ENCODE peak calls at places on chromosomes 6 and 20, in nine cellular contexts. One of them, this sample, is unnamed. For H3K4me1, the result is how much of the 10 kb centered on the place peaks cover.

GRCh38 chr6:25494469-25494868 is 157.5 kb upstream of the SCGN start:
- DNase-seq in left ventricle myocardium inferior: no peak
- DNase-seq in effector memory CD4-positive, alpha-beta T cell: no peak
- DNase-seq in CD8-positive, alpha-beta memory T cell: no peak
- DNase-seq in lower lobe of right lung: no peak
- DNase-seq in PC-3: no peak
- DNase-seq in suprapubic skin: no peak
- DNase-seq in CD8-positive, alpha-beta T cell: no peak
- DNase-seq in psoas muscle: no peak
- DNase-seq in this sample: no peak

GRCh38 chr6:16683524-16684194 is 77.6 kb downstream of the ATXN1 start:
- DNase-seq in left ventricle myocardium inferior: no peak
- DNase-seq in effector memory CD4-positive, alpha-beta T cell: peak
- DNase-seq in CD8-positive, alpha-beta memory T cell: no peak
- DNase-seq in lower lobe of right lung: no peak
- DNase-seq in PC-3: peak
- DNase-seq in suprapubic skin: peak
- DNase-seq in CD8-positive, alpha-beta T cell: no peak
- DNase-seq in psoas muscle: peak
- DNase-seq in this sample: peak

GRCh38 chr6:15901141-15902115 is 227.5 kb upstream of the MYLIP start:
- DNase-seq in left ventricle myocardium inferior: no peak
- DNase-seq in effector memory CD4-positive, alpha-beta T cell: no peak
- DNase-seq in CD8-positive, alpha-beta memory T cell: no peak
- DNase-seq in lower lobe of right lung: no peak
- DNase-seq in PC-3: no peak
- DNase-seq in suprapubic skin: no peak
- DNase-seq in CD8-positive, alpha-beta T cell: no peak
- DNase-seq in psoas muscle: no peak
- DNase-seq in this sample: no peak

GRCh38 chr20:48052492-48052870 is 267.2 kb upstream of the SULF2 start:
- DNase-seq in left ventricle myocardium inferior: no peak
- DNase-seq in effector memory CD4-positive, alpha-beta T cell: no peak
- DNase-seq in CD8-positive, alpha-beta memory T cell: no peak
- DNase-seq in lower lobe of right lung: no peak
- DNase-seq in PC-3: peak
- DNase-seq in suprapubic skin: no peak
- DNase-seq in CD8-positive, alpha-beta T cell: no peak
- DNase-seq in psoas muscle: no peak
- DNase-seq in this sample: no peak

GRCh38 chr6:93105017-93105416 is 314.3 kb downstream of the EPHA7 start:
- DNase-seq in left ventricle myocardium inferior: no peak
- DNase-seq in effector memory CD4-positive, alpha-beta T cell: no peak
- DNase-seq in CD8-positive, alpha-beta memory T cell: no peak
- DNase-seq in lower lobe of right lung: no peak
- DNase-seq in PC-3: peak
- DNase-seq in suprapubic skin: no peak
- DNase-seq in CD8-positive, alpha-beta T cell: no peak
- DNase-seq in psoas muscle: no peak
- DNase-seq in this sample: no peak

GRCh38 chr6:108760158-108761050 is 87.8 kb upstream of the ARMC2 start:
- DNase-seq in left ventricle myocardium inferior: no peak
- DNase-seq in effector memory CD4-positive, alpha-beta T cell: no peak
- DNase-seq in CD8-positive, alpha-beta memory T cell: no peak
- DNase-seq in lower lobe of right lung: no peak
- DNase-seq in PC-3: no peak
- DNase-seq in suprapubic skin: no peak
- DNase-seq in CD8-positive, alpha-beta T cell: no peak
- DNase-seq in psoas muscle: no peak
- DNase-seq in this sample: no peak

GRCh38 chr6:116396451-116396850 is 25.7 kb downstream of the DSE start:
- DNase-seq in left ventricle myocardium inferior: no peak
- DNase-seq in effector memory CD4-positive, alpha-beta T cell: no peak
- DNase-seq in CD8-positive, alpha-beta memory T cell: no peak
- DNase-seq in lower lobe of right lung: no peak
- DNase-seq in PC-3: no peak
- DNase-seq in suprapubic skin: no peak
- DNase-seq in CD8-positive, alpha-beta T cell: no peak
- DNase-seq in psoas muscle: no peak
- DNase-seq in this sample: no peak

GRCh38 chr6:150410906-150411305 is 42.1 kb downstream of the IYD start:
- DNase-seq in left ventricle myocardium inferior: no peak
- DNase-seq in effector memory CD4-positive, alpha-beta T cell: no peak
- DNase-seq in CD8-positive, alpha-beta memory T cell: no peak
- DNase-seq in lower lobe of right lung: no peak
- DNase-seq in PC-3: peak
- DNase-seq in suprapubic skin: no peak
- DNase-seq in CD8-positive, alpha-beta T cell: no peak
- DNase-seq in psoas muscle: no peak
- DNase-seq in this sample: no peak

GRCh38 chr6:49526598-49526997 is 23.9 kb upstream of the C6orf141 start:
- DNase-seq in left ventricle myocardium inferior: no peak
- DNase-seq in effector memory CD4-positive, alpha-beta T cell: no peak
- DNase-seq in CD8-positive, alpha-beta memory T cell: no peak
- DNase-seq in lower lobe of right lung: no peak
- DNase-seq in PC-3: no peak
- DNase-seq in suprapubic skin: no peak
- DNase-seq in CD8-positive, alpha-beta T cell: no peak
- DNase-seq in psoas muscle: no peak
- DNase-seq in this sample: peak

GRCh38 chr6:43973351-43973750 is 153.9 kb downstream of the MRPL14 start:
- DNase-seq in left ventricle myocardium inferior: no peak
- DNase-seq in effector memory CD4-positive, alpha-beta T cell: no peak
- DNase-seq in CD8-positive, alpha-beta memory T cell: no peak
- DNase-seq in lower lobe of right lung: no peak
- DNase-seq in PC-3: peak
- DNase-seq in suprapubic skin: peak
- DNase-seq in CD8-positive, alpha-beta T cell: no peak
- DNase-seq in psoas muscle: no peak
- DNase-seq in this sample: no peak

GRCh38 chr6:165820934-165821333 is 157.9 kb upstream of the PDE10A start:
- DNase-seq in left ventricle myocardium inferior: no peak
- DNase-seq in effector memory CD4-positive, alpha-beta T cell: no peak
- DNase-seq in CD8-positive, alpha-beta memory T cell: no peak
- DNase-seq in lower lobe of right lung: no peak
- DNase-seq in PC-3: no peak
- DNase-seq in suprapubic skin: no peak
- DNase-seq in CD8-positive, alpha-beta T cell: no peak
- DNase-seq in psoas muscle: no peak
- DNase-seq in this sample: no peak

GRCh38 chr20:61120595-61121515 is 131.2 kb upstream of the CDH4 start:
- DNase-seq in left ventricle myocardium inferior: peak
- DNase-seq in effector memory CD4-positive, alpha-beta T cell: no peak
- DNase-seq in CD8-positive, alpha-beta memory T cell: no peak
- DNase-seq in lower lobe of right lung: no peak
- DNase-seq in PC-3: peak
- DNase-seq in suprapubic skin: no peak
- DNase-seq in CD8-positive, alpha-beta T cell: no peak
- DNase-seq in psoas muscle: no peak
- DNase-seq in this sample: peak

GRCh38 chr6:69937402-69938131 is 71.2 kb downstream of the COL19A1 start:
- DNase-seq in left ventricle myocardium inferior: no peak
- DNase-seq in effector memory CD4-positive, alpha-beta T cell: no peak
- DNase-seq in CD8-positive, alpha-beta memory T cell: no peak
- DNase-seq in lower lobe of right lung: no peak
- DNase-seq in PC-3: no peak
- DNase-seq in suprapubic skin: no peak
- DNase-seq in CD8-positive, alpha-beta T cell: no peak
- DNase-seq in psoas muscle: no peak
- DNase-seq in this sample: no peak

GRCh38 chr20:63343460-63344150 is 17.5 kb downstream of the CHRNA4 start:
- DNase-seq in left ventricle myocardium inferior: no peak
- DNase-seq in effector memory CD4-positive, alpha-beta T cell: no peak
- DNase-seq in CD8-positive, alpha-beta memory T cell: no peak
- DNase-seq in lower lobe of right lung: no peak
- DNase-seq in PC-3: peak
- DNase-seq in suprapubic skin: no peak
- DNase-seq in CD8-positive, alpha-beta T cell: no peak
- DNase-seq in psoas muscle: no peak
- DNase-seq in this sample: no peak

GRCh38 chr6:63349401-63349800 is 29.6 kb upstream of the LGSN start:
- DNase-seq in left ventricle myocardium inferior: no peak
- DNase-seq in effector memory CD4-positive, alpha-beta T cell: no peak
- DNase-seq in CD8-positive, alpha-beta memory T cell: no peak
- DNase-seq in lower lobe of right lung: no peak
- DNase-seq in PC-3: no peak
- DNase-seq in suprapubic skin: no peak
- DNase-seq in CD8-positive, alpha-beta T cell: no peak
- DNase-seq in psoas muscle: no peak
- DNase-seq in this sample: no peak

GRCh38 chr6:63351995-63352586 is 32.3 kb upstream of the LGSN start:
- DNase-seq in left ventricle myocardium inferior: no peak
- DNase-seq in effector memory CD4-positive, alpha-beta T cell: no peak
- DNase-seq in CD8-positive, alpha-beta memory T cell: no peak
- DNase-seq in lower lobe of right lung: no peak
- DNase-seq in PC-3: peak
- DNase-seq in suprapubic skin: no peak
- DNase-seq in CD8-positive, alpha-beta T cell: no peak
- DNase-seq in psoas muscle: no peak
- DNase-seq in this sample: no peak

GRCh38 chr6:63346217-63346834 is 26.5 kb upstream of the LGSN start:
- DNase-seq in left ventricle myocardium inferior: no peak
- DNase-seq in effector memory CD4-positive, alpha-beta T cell: no peak
- DNase-seq in CD8-positive, alpha-beta memory T cell: no peak
- DNase-seq in lower lobe of right lung: no peak
- DNase-seq in PC-3: no peak
- DNase-seq in suprapubic skin: no peak
- DNase-seq in CD8-positive, alpha-beta T cell: no peak
- DNase-seq in psoas muscle: no peak
- DNase-seq in this sample: no peak

GRCh38 chr6:63348836-63349235 is 29.1 kb upstream of the LGSN start:
- DNase-seq in left ventricle myocardium inferior: no peak
- DNase-seq in effector memory CD4-positive, alpha-beta T cell: no peak
- DNase-seq in CD8-positive, alpha-beta memory T cell: no peak
- DNase-seq in lower lobe of right lung: no peak
- DNase-seq in PC-3: peak
- DNase-seq in suprapubic skin: no peak
- DNase-seq in CD8-positive, alpha-beta T cell: no peak
- DNase-seq in psoas muscle: no peak
- DNase-seq in this sample: no peak

DNA sequence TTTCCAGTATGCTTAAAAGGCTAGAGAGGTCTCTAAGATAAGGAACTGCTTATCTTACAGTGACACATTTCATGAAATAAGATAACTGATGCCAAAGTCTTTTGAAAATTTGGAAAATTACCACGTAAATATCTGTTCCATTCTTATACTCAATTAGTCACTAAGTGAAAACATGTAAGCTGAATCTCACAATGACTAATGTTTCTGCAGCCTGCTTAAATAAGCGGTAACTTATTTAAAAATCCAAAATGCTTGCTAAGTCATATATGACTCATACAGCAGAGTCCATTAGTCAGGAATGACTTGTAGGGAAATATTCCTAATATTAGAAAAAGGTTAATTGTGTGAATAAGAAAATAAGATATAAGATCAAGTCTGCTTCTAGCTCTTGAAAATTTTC is 27.8 kb upstream of the LGSN start:
- DNase-seq in left ventricle myocardium inferior: no peak
- DNase-seq in effector memory CD4-positive, alpha-beta T cell: no peak
- DNase-seq in CD8-positive, alpha-beta memory T cell: no peak
- DNase-seq in lower lobe of right lung: no peak
- DNase-seq in PC-3: peak
- DNase-seq in suprapubic skin: no peak
- DNase-seq in CD8-positive, alpha-beta T cell: no peak
- DNase-seq in psoas muscle: no peak
- DNase-seq in this sample: no peak
- H3K27ac ChIP-seq in left ventricle myocardium inferior: no peak
- H3K27ac ChIP-seq in effector memory CD4-positive, alpha-beta T cell: no peak
- H3K27ac ChIP-seq in CD8-positive, alpha-beta memory T cell: no peak
- H3K27ac ChIP-seq in lower lobe of right lung: no peak
- H3K27ac ChIP-seq in PC-3: peak
- H3K27ac ChIP-seq in suprapubic skin: no peak
- H3K27ac ChIP-seq in CD8-positive, alpha-beta T cell: no peak
- H3K27ac ChIP-seq in psoas muscle: no peak
- H3K27ac ChIP-seq in this sample: no peak

DNA sequence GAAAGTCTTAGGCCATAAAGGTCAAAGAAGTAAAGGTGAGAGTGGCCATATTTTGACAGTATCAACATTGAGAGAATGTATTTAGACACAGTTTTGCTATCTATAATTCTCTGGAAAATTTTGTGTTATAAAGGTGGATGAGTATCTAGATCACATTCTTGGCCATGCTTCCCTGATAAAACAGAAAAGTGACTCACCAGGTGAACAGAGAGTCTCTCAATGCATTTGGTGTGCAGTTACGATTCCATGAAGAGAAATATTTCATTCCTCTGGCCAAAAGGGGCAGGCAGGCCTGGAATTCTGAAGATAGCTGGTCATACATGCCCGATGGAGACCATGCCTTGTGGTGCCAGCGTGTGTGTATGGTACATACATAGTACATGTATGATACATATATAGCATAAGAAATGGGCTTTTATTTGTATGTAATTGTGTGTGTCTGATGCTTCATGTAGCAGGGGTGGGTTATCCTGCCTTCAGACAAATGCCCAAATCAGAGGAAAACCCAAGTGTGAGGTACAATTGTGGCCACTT is 164.0 kb downstream of the SOBP start:
- DNase-seq in left ventricle myocardium inferior: no peak
- DNase-seq in effector memory CD4-positive, alpha-beta T cell: no peak
- DNase-seq in CD8-positive, alpha-beta memory T cell: no peak
- DNase-seq in lower lobe of right lung: no peak
- DNase-seq in PC-3: peak
- DNase-seq in suprapubic skin: no peak
- DNase-seq in CD8-positive, alpha-beta T cell: no peak
- DNase-seq in psoas muscle: no peak
- DNase-seq in this sample: no peak
- H3K4me1 ChIP-seq in left ventricle myocardium inferior: half or more
- H3K4me1 ChIP-seq in effector memory CD4-positive, alpha-beta T cell: under half
- H3K4me1 ChIP-seq in CD8-positive, alpha-beta memory T cell: under half
- H3K4me1 ChIP-seq in lower lobe of right lung: under half
- H3K4me1 ChIP-seq in PC-3: under half
- H3K4me1 ChIP-seq in suprapubic skin: under half
- H3K4me1 ChIP-seq in CD8-positive, alpha-beta T cell: under half
- H3K4me1 ChIP-seq in psoas muscle: under half
- H3K4me1 ChIP-seq in this sample: under half

DNA sequence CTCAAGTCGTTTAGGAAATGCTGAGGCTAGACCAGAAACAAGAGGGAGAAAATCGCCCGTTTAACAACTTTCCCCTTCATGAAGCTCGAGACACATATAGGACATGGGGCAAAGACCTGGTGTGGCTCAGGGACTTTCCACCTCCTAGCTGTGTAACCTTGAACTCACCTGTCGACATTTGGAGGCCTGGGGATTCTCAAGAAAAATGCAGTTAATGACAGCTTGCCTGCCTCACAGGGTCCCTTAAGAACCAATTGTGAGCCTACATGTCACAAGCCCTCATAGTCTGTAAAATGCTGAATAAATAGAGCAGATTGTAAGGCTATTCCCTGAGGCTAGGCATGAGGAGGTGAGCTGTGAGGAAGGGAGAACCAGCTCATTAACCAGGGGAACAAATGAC is 35.1 kb downstream of the MGME1 start:
- DNase-seq in left ventricle myocardium inferior: no peak
- DNase-seq in effector memory CD4-positive, alpha-beta T cell: no peak
- DNase-seq in CD8-positive, alpha-beta memory T cell: no peak
- DNase-seq in lower lobe of right lung: no peak
- DNase-seq in PC-3: no peak
- DNase-seq in suprapubic skin: peak
- DNase-seq in CD8-positive, alpha-beta T cell: no peak
- DNase-seq in psoas muscle: no peak
- DNase-seq in this sample: no peak
- H3K4me3 ChIP-seq in left ventricle myocardium inferior: no peak
- H3K4me3 ChIP-seq in effector memory CD4-positive, alpha-beta T cell: no peak
- H3K4me3 ChIP-seq in CD8-positive, alpha-beta memory T cell: no peak
- H3K4me3 ChIP-seq in lower lobe of right lung: no peak
- H3K4me3 ChIP-seq in PC-3: no peak
- H3K4me3 ChIP-seq in suprapubic skin: no peak
- H3K4me3 ChIP-seq in CD8-positive, alpha-beta T cell: no peak
- H3K4me3 ChIP-seq in psoas muscle: no peak
- H3K4me3 ChIP-seq in this sample: no peak

GRCh38 chr6:85961125-85961524 is 318.4 kb upstream of the SYNCRIP start:
- DNase-seq in left ventricle myocardium inferior: no peak
- DNase-seq in effector memory CD4-positive, alpha-beta T cell: no peak
- DNase-seq in CD8-positive, alpha-beta memory T cell: no peak
- DNase-seq in lower lobe of right lung: no peak
- DNase-seq in PC-3: no peak
- DNase-seq in suprapubic skin: no peak
- DNase-seq in CD8-positive, alpha-beta T cell: no peak
- DNase-seq in psoas muscle: no peak
- DNase-seq in this sample: no peak
- H3K27ac ChIP-seq in left ventricle myocardium inferior: no peak
- H3K27ac ChIP-seq in effector memory CD4-positive, alpha-beta T cell: no peak
- H3K27ac ChIP-seq in CD8-positive, alpha-beta memory T cell: no peak
- H3K27ac ChIP-seq in lower lobe of right lung: no peak
- H3K27ac ChIP-seq in PC-3: no peak
- H3K27ac ChIP-seq in suprapubic skin: no peak
- H3K27ac ChIP-seq in CD8-positive, alpha-beta T cell: no peak
- H3K27ac ChIP-seq in psoas muscle: no peak
- H3K27ac ChIP-seq in this sample: no peak

This sample was measured in colonic mucosa.